ENCODE peak calls at places on chromosomes 6 and 20, in seven cellular contexts. E is fibroblast of pulmonary artery; T is neural progenitor cell; Y is WTC11; I is astrocyte of the spinal cord; Z is cardiac fibroblast; O is CD4-positive, alpha-beta T cell. H is an unnamed sample.
A peak's percentile ranks its signal among the peaks of the same experiment; 100 is the strongest.

GRCh38 chr6:139099984-139100383 is 34.9 kb upstream of the HECA start:
- DNase-seq in E (no peak), T (no peak), Y (no peak), I (no peak), Z (no peak), O (no peak), H (peak; percentile 55)

GRCh38 chr6:106730672-106731071 is 101.3 kb downstream of the QRSL1 start:
- DNase-seq in E (no peak), T (no peak), Y (no peak), I (no peak), Z (no peak), O (no peak), H (no peak)

GRCh38 chr20:61991476-61991875 is 74.2 kb downstream of the TAF4 start:
- DNase-seq in E (peak; percentile 21), T (no peak), Y (no peak), I (no peak), Z (no peak), O (no peak), H (no peak)

GRCh38 chr20:32600681-32601237 is 15.6 kb upstream of the NOL4L start:
- DNase-seq in E (no peak), T (no peak), Y (no peak), I (no peak), Z (no peak), O (no peak), H (no peak)

GRCh38 chr20:57594092-57594911 is 25.9 kb downstream of the ZBP1 start:
- DNase-seq in E (peak; percentile 38), T (peak; percentile 76), Y (peak; percentile 74), I (peak; percentile 7), Z (peak; percentile 43), O (peak; percentile 45), H (peak; percentile 78)

GRCh38 chr6:117545161-117545595 is 57.1 kb downstream of the GOPC start:
- DNase-seq in E (no peak), T (no peak), Y (no peak), I (no peak), Z (no peak), O (no peak), H (no peak)

GRCh38 chr6:4130357-4130987 is 4.9 kb downstream of the ECI2 start:
- DNase-seq in E (no peak), T (no peak), Y (no peak), I (no peak), Z (no peak), O (no peak), H (no peak)

GRCh38 chr6:3259491-3259958 is 778 bp downstream of the PSMG4 start:
- DNase-seq in E (peak; percentile 31), T (peak; percentile 51), Y (no peak), I (peak; percentile 24), Z (peak; percentile 36), O (no peak), H (peak; percentile 57)

GRCh38 chr6:87212596-87212995 is 57.2 kb downstream of the ZNF292 start:
- DNase-seq in E (no peak), T (no peak), Y (no peak), I (no peak), Z (no peak), O (no peak), H (no peak)

GRCh38 chr20:47300071-47300470 is 56.4 kb downstream of the ZMYND8 start:
- DNase-seq in E (no peak), T (no peak), Y (no peak), I (peak; percentile 82), Z (no peak), O (no peak), H (no peak)

GRCh38 chr6:33000053-33000452 is 9.3 kb downstream of the HLA-DOA start:
- DNase-seq in E (peak; percentile 40), T (peak; percentile 70), Y (peak; percentile 67), I (no peak), Z (no peak), O (no peak), H (peak; percentile 53)

GRCh38 chr20:37624963-37625362 is 68.9 kb upstream of the CTNNBL1 start:
- DNase-seq in E (no peak), T (no peak), Y (no peak), I (no peak), Z (no peak), O (no peak), H (no peak)

GRCh38 chr6:122947355-122947754 is 48.7 kb upstream of the CLVS2 start:
- DNase-seq in E (peak; percentile 35), T (peak; percentile 73), Y (peak; percentile 32), I (peak; percentile 26), Z (peak; percentile 17), O (no peak), H (no peak)

GRCh38 chr6:10381830-10382208 is 33.1 kb downstream of the TFAP2A start:
- DNase-seq in E (no peak), T (peak; percentile 40), Y (no peak), I (no peak), Z (no peak), O (no peak), H (no peak)

GRCh38 chr6:156260792-156261191 is 516.4 kb upstream of the ARID1B start:
- DNase-seq in E (no peak), T (no peak), Y (no peak), I (no peak), Z (no peak), O (no peak), H (no peak)

GRCh38 chr6:34671801-34672656 is 24.5 kb downstream of the ILRUN start:
- DNase-seq in E (peak; percentile 35), T (no peak), Y (no peak), I (no peak), Z (peak; percentile 39), O (peak; percentile 65), H (peak; percentile 80)

GRCh38 chr20:3227511-3227910 is 11.5 kb downstream of the SLC4A11 start:
- DNase-seq in E (no peak), T (no peak), Y (no peak), I (no peak), Z (no peak), O (no peak), H (no peak)

GRCh38 chr6:129565331-129565730 is 144.6 kb downstream of the ARHGAP18 start:
- DNase-seq in E (no peak), T (no peak), Y (no peak), I (no peak), Z (no peak), O (no peak), H (no peak)

GRCh38 chr6:140670013-140670412 is 1295.6 kb upstream of the CITED2 start:
- DNase-seq in E (peak; percentile 47), T (no peak), Y (no peak), I (peak; percentile 27), Z (peak; percentile 63), O (no peak), H (no peak)

GRCh38 chr6:101393291-101394251 is at the start of gene GRIK2:
- DNase-seq in E (peak; percentile 33), T (peak; percentile 86), Y (peak; percentile 75), I (peak; percentile 20), Z (peak; percentile 29), O (no peak), H (no peak)
- TF ChIP-seq CTCF in E (peak; percentile 7), T (peak; percentile 48), Y (no peak), I (peak; percentile 37), Z (peak; percentile 23), O (no peak), H (no peak)

DNA sequence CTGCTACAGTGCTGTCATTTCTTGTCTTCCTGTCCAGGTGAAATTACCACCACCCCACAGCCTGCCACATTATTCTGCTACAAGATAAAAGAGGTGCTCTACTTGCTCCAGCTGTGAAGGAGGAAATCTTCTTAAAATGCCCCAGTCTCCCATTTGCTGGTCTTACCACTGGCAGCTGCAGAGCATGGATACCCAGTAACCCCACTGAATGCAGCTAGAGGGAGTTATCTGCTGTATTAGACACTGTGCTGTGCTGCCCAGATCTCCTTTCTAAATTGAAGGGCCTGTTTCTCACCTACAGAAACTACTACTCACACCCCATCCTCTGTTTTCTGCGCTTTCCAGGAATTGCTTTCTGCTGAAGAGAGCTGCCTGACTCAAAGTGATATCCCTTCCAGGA is 517.8 kb downstream of the PKHD1 start:
- DNase-seq in E (no peak), T (peak; percentile 54), Y (no peak), I (no peak), Z (no peak), O (no peak), H (no peak)
- TF ChIP-seq CTCF in E (no peak), T (peak; percentile 45), Y (no peak), I (no peak), Z (no peak), O (no peak), H (no peak)

DNA sequence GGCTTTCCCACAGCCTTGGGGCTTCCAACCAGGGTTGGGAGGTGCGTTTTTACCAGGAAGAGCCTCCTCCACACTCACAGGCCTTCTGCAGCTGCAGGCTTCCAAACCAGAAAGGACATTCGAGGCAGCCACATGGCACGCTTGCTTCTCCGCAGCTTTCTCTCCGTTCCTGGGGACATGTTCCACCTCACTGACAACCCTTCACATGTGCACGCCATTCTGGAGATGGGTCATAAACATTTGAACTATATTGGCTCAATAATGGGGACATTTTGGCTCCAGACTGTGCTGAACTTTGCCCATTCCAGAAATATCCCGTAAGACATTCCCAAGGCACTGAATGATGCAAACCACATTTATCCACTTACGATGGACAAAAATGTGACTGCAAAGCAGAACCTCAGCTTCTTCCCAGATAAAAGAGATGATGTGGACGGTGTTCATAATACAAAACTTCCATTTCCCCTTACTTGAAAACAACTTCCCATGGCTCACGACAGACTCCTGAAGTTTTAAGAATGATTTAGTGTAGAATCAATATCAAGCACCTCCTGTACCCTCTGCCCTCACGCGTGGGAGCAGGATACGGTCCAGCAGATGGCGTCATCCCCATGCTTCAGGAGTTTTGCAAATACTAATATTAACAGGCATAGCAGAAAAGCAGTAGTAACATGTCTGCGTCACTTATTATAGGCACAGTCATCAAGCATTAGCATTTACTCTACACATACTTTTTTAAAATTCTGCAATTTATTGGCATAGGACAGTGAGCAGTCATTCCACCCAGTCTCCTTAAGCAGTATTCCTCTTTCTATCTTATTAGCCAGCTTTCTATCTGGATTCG is 25.4 kb upstream of the FOXF2 start:
- DNase-seq in E (no peak), T (no peak), Y (peak; percentile 36), I (no peak), Z (no peak), O (no peak), H (no peak)
- TF ChIP-seq CTCF in E (no peak), T (peak; percentile 58), Y (no peak), I (peak; percentile 25), Z (no peak), O (no peak), H (peak; percentile 10)

DNA sequence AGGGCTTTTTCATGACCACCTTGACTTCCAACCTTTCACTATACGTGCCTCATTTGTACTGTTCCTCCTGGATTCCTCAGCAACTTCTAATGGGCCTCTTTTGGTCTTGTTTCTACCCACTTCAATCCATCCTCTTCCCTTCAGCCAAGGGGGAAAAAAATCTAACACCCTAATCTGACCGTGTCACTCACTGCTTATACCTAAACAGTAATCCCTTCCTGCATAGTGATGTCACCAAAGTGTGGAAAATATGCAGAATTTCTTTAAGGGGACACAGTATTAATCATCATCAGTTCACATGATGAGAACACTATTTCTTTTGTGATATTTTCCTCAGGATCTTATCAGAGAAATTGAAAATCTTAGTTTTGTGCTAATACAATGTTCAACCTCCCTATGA is 113.8 kb downstream of the PFDN4 start:
- DNase-seq in E (no peak), T (no peak), Y (no peak), I (no peak), Z (no peak), O (no peak), H (no peak)
- TF ChIP-seq CTCF in E (no peak), T (no peak), Y (no peak), I (no peak), Z (no peak), O (no peak), H (no peak)

GRCh38 chr6:125597411-125598253 is 151.8 kb upstream of the HEY2 start:
- DNase-seq in E (no peak), T (no peak), Y (no peak), I (no peak), Z (peak; percentile 11), O (no peak), H (no peak)
- TF ChIP-seq CTCF in E (no peak), T (no peak), Y (no peak), I (no peak), Z (no peak), O (no peak), H (no peak)

H was measured in GM20000.